ENCODE peak calls at places on chromosomes 12 and 14, in five cellular contexts. U is ovary, X is pancreas, P is IMR-90, W is neural progenitor cell. T is an unnamed sample. For H3K4me1, the result is how much of the 10 kb centered on the place peaks cover.

GRCh38 chr12:68358532-68359485 is 26.6 kb upstream of the MDM1 start:
- DNase-seq in U (peak), X (no peak), P (peak), W (peak), T (peak)

GRCh38 chr14:62015248-62015647 is 253.0 kb downstream of the SNAPC1 start:
- DNase-seq in U (no peak), X (no peak), P (peak), W (no peak), T (no peak)

GRCh38 chr14:21070083-21070609 is at the start of gene ARHGEF40:
- DNase-seq in U (no peak), X (peak), P (peak), W (peak), T (peak)

GRCh38 chr14:72433511-72433910 is 460.4 kb downstream of the DPF3 start:
- DNase-seq in U (no peak), X (no peak), P (peak), W (no peak), T (no peak)

GRCh38 chr14:59161571-59162175 is 26.8 kb upstream of the DAAM1 start:
- DNase-seq in U (no peak), X (no peak), P (peak), W (peak), T (no peak)

GRCh38 chr14:103123128-103123633 is at the start of gene TNFAIP2:
- DNase-seq in U (peak), X (no peak), P (no peak), W (peak), T (peak)

GRCh38 chr12:496736-497135 is 37.0 kb downstream of the B4GALNT3 start:
- DNase-seq in U (no peak), X (no peak), P (no peak), W (no peak), T (no peak)

GRCh38 chr12:88057994-88058718 is 29.0 kb upstream of the C12orf50 start:
- DNase-seq in U (no peak), X (no peak), P (peak), W (no peak), T (peak)

GRCh38 chr14:32408018-32408417 is 78.9 kb downstream of the AKAP6 start:
- DNase-seq in U (peak), X (no peak), P (no peak), W (no peak), T (peak)

GRCh38 chr12:102063066-102063465 is 1.3 kb upstream of the WASHC3 start:
- DNase-seq in U (no peak), X (no peak), P (no peak), W (no peak), T (no peak)

GRCh38 chr14:52081964-52082363 is 13.1 kb upstream of the NID2 start:
- DNase-seq in U (no peak), X (no peak), P (no peak), W (no peak), T (no peak)

GRCh38 chr14:85523624-85524023 is 6.3 kb upstream of the FLRT2 start:
- DNase-seq in U (no peak), X (no peak), P (no peak), W (no peak), T (no peak)

GRCh38 chr14:99647407-99647806 is 2.5 kb downstream of the HHIPL1 start:
- DNase-seq in U (no peak), X (no peak), P (peak), W (no peak), T (no peak)

GRCh38 chr12:92502417-92503028 is 200.3 kb upstream of the PLEKHG7 start:
- DNase-seq in U (no peak), X (no peak), P (no peak), W (no peak), T (no peak)

GRCh38 chr12:67428431-67428830 is 159.3 kb downstream of the CAND1 start:
- DNase-seq in U (no peak), X (no peak), P (no peak), W (no peak), T (no peak)

GRCh38 chr14:93891756-93892504 is 35.2 kb upstream of the FAM181A start:
- DNase-seq in U (no peak), X (no peak), P (no peak), W (no peak), T (peak)

GRCh38 chr14:93892923-93893549 is 34.1 kb upstream of the FAM181A start:
- DNase-seq in U (peak), X (peak), P (peak), W (peak), T (peak)

GRCh38 chr14:93894992-93895391 is 32.2 kb upstream of the FAM181A start:
- DNase-seq in U (no peak), X (no peak), P (no peak), W (peak), T (no peak)

GRCh38 chr14:93892505-93892839 is 34.7 kb upstream of the FAM181A start:
- DNase-seq in U (no peak), X (no peak), P (no peak), W (no peak), T (no peak)

GRCh38 chr14:93893550-93894329 is 33.4 kb upstream of the FAM181A start:
- DNase-seq in U (no peak), X (no peak), P (no peak), W (peak), T (no peak)
- H3K27ac ChIP-seq in U (no peak), X (no peak), P (no peak), W (no peak), T (no peak)

DNA sequence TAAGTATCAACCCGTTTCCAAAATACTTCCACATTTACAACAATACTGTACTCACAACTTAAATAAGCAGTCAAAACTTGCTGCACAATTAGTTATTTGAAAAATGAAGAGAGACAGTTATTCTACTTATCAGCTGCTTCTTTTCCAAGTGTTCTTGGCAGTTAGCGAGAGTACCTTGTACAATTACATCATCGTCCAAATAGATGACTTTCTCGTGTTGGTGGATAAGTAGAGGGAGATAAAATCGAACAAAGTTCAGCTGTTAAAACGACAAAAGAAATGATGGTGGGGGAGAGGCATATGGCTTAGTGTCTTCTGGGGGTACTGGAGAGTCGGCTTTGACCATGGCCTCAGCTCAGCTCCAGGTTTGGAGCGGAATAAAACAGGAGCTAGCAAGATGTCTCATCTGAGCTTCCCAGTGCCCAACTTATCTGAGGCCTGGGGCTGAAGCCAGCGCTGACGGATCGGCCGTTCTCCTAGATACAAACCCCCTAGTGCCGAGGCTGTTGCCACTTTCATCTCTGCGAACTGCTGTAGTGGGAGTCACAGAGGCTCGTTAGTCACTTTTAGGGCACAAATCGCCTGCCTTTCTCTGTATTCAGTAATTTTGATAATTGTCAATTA is 31.7 kb downstream of the TDG start:
- DNase-seq in U (peak), X (no peak), P (peak), W (no peak), T (no peak)
- H3K4me1 ChIP-seq in U (under half), X (under half), P (under half), W (under half), T (under half)

DNA sequence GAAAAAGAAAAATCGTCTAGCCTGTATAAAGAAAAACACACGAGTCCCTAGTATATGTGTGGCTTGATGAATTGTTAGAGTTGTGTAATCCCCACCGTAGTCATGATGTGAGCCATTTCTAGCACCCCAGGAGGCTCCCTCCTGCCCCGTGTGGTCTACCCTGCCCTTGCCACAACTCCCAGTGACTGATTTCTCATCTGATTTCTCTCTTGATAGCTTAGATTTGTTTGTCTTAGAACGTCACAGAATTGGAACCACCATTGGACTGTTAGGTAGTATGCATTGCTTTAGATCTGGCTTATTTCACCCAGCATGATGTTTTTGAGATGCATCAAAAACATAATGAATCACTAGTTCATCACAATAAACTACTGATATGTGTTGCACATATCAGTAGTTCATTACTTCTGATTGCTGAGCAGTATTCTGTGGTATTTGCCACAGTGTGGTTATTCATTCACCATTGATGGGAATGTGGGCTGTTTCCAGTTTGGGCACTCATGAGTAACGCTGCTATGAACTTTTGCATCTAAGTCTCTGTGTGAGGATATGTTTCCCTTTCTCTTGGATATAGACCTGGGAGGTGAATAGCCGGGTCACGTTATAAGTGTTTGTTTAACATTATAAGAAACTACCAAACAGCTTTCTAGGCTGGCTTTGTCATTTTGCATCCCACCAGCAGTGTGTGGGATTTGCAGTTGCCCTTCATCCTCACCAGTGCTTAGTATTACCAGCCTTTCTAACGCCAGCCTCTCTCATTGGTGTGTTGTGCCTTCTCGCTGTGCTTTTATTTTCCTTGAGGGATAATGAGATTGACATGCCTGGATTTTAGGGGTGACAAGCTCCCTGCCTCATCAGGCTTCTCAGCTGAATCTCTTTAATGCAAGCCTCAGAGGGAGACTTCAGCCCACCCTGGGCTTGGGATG is 31.9 kb upstream of the NCOR2 start:
- DNase-seq in U (no peak), X (peak), P (peak), W (no peak), T (no peak)
- H3K4me3 ChIP-seq in U (no peak), X (no peak), P (no peak), W (no peak), T (no peak)

GRCh38 chr12:56688129-56688845 is at the start of gene PTGES3:
- DNase-seq in U (peak), X (peak), P (peak), W (peak), T (peak)
- H3K27ac ChIP-seq in U (peak), X (peak), P (peak), W (peak), T (peak)

GRCh38 chr12:15982071-15982470 is 70.9 kb downstream of the DERA start:
- DNase-seq in U (no peak), X (no peak), P (peak), W (no peak), T (no peak)
- H3K4me1 ChIP-seq in U (under half), X (under half), P (under half), W (under half), T (under half)

DNA sequence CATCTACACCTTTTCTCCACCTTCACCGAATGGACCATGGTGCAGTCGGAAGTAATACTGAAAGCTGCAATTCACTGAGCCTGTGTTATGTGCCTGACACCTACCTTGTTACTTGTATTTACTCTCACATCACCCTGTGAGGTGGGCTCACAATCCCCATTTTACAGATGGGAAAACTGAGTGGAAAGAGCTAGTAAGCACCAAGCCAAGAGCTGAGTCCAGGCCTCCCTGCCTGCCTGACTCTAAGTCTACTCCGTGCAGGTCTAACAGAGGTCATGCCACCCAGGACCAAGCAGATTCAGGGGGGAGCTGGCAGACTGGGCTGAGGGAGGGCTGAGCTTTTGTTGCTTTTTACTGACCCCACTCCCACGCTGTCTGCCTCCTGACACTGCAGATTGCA is 29.1 kb upstream of the TC2N start:
- DNase-seq in U (no peak), X (no peak), P (no peak), W (no peak), T (no peak)
- H3K4me3 ChIP-seq in U (no peak), X (no peak), P (no peak), W (no peak), T (no peak)

DNA sequence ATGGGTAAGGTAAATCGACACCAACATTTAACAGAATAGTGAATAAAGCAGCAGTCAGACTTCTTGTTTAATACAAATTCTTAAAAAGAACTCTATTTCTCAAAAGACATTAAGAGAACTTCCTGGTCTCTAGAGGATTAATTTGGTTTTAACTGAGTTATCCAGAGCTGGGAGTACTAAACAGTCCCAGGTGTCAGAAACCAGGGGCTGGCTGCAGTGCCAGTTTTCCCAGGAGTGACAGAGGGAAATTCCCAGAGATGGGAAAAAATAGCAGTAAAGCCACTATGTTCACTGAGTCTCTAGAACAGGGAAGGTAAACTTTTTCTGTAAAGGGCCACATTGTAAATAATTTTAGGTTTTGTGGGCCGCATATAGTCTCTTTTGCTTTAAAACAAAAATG is 8.8 kb downstream of the ATP5MC2 start:
- DNase-seq in U (no peak), X (no peak), P (no peak), W (no peak), T (no peak)
- H3K27ac ChIP-seq in U (no peak), X (no peak), P (no peak), W (no peak), T (no peak)

DNA sequence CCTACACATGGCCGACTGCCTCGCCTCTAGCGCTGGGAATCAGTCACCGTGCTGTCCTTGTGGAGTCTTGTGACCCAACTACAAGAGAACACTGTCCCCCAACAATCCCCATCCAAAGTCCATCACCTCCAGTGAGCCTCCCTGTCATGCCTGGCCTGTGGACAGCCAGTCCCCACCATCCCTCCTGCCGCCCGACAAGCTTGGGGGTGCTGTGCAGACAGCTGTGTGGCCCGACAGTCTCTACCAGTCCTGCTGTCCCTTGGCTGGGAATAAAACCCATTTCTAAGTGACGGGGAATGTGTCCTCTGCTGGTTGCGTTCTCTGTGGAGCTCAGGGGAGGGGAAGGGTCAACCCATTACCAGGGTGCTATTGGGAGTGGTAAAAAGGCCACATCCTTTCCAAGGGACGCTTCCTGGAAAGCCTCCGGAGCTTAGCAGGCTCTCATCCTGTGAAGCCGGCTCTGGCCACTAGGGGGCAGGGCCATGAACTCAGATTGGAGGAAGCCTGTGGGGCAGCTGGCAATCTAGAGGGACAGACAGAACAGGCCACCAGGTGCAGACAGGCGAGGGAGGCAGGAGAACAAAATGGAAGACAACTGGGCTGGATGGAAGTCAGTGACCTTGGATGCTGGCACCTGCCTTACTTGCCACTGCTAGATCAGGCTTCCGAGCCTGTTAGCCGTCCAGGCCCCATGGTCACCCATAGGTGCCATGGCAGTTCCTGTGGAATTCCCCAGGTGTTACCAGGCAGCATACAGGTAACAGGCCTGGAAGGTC is 12.0 kb upstream of the BLTP3B start:
- DNase-seq in U (peak), X (no peak), P (peak), W (peak), T (peak)
- H3K4me1 ChIP-seq in U (under half), X (under half), P (under half), W (under half), T (under half)

DNA sequence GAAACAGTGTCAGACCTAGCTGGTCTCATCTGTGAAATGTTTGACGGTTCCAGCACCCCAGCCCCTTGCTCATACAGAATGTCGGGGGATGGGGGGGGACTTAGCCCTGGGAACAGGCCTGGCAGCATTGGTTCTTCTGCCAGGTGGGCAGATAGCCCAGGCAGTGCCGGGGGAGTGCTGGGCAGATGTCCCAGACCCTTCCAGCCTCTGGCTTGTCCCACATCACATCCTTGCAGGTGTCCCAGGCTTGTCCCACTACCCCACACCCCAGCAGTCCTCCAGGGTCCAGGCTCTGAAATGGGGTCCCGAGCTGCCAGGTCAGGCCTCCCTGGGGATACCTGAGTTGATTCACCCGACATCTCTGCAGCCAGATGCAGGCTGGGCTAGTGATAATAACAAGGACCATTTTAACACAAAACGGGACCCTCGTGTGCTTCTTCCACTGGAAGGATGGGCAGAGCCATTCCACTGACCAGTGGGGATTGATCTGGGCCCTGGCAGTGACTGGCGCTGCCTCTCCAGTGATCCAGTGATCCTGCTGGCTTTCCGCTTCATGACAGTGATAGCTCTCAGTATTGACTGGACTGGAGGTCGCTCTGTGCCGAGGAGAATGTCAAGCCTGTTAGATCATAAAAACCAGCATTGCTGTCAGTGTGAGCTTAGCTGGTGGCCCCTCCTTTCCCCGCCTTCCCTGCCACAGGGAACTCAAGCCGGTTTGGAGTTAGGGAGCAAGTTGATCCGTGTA is 180.5 kb downstream of the AACS start:
- DNase-seq in U (no peak), X (no peak), P (no peak), W (no peak), T (no peak)
- H3K4me3 ChIP-seq in U (no peak), X (no peak), P (no peak), W (no peak), T (no peak)